ENCODE peak calls at places on chromosomes 1 and 21, in seven cellular contexts. Y, B, Q, D, I, L and W are unnamed samples.

GRCh38 chr1:241660424-241660972 is 8.4 kb downstream of the WDR64 start:
- DNase-seq in Y (no peak), B (no peak), Q (no peak), D (no peak), I (no peak), L (no peak), W (no peak)

GRCh38 chr1:176517484-176517883 is 54.5 kb downstream of the PAPPA2 start:
- DNase-seq in Y (peak; percentile 2), B (no peak), Q (no peak), D (peak; percentile 20), I (peak; percentile 58), L (no peak), W (peak; percentile 85)

GRCh38 chr1:20318971-20319370 is 28.3 kb downstream of the VWA5B1 start:
- DNase-seq in Y (no peak), B (no peak), Q (no peak), D (no peak), I (no peak), L (no peak), W (peak; percentile 24)

GRCh38 chr1:220999872-221000863 is 120.9 kb downstream of the HLX start:
- DNase-seq in Y (no peak), B (peak; percentile 24), Q (no peak), D (peak; percentile 49), I (no peak), L (no peak), W (peak; percentile 20)

GRCh38 chr1:209673631-209674417 is 1.4 kb upstream of the G0S2 start:
- DNase-seq in Y (no peak), B (peak; percentile 41), Q (no peak), D (no peak), I (no peak), L (no peak), W (no peak)

GRCh38 chr1:147773215-147773715 is 12.9 kb upstream of the GJA5 start:
- DNase-seq in Y (no peak), B (no peak), Q (no peak), D (no peak), I (no peak), L (no peak), W (no peak)

GRCh38 chr1:25913166-25913565 is 6.9 kb upstream of the STMN1 start:
- DNase-seq in Y (no peak), B (no peak), Q (no peak), D (no peak), I (no peak), L (no peak), W (no peak)

GRCh38 chr1:164577291-164577690 is 18.3 kb downstream of the PBX1 start:
- DNase-seq in Y (no peak), B (no peak), Q (no peak), D (no peak), I (no peak), L (no peak), W (no peak)

GRCh38 chr1:114671011-114671938 is 1.4 kb upstream of the DENND2C start:
- DNase-seq in Y (peak; percentile 7), B (no peak), Q (no peak), D (no peak), I (no peak), L (no peak), W (peak; percentile 35)

GRCh38 chr1:20361805-20362381 is 71.2 kb downstream of the VWA5B1 start:
- DNase-seq in Y (peak; percentile 50), B (peak; percentile 75), Q (peak; percentile 68), D (peak; percentile 52), I (peak; percentile 71), L (no peak), W (peak; percentile 69)

GRCh38 chr1:52925571-52926005 is 1.5 kb upstream of the SCP2 start:
- DNase-seq in Y (no peak), B (no peak), Q (no peak), D (no peak), I (no peak), L (no peak), W (peak; percentile 26)

GRCh38 chr21:32562426-32562825 is 22.9 kb downstream of the TCP10L start:
- DNase-seq in Y (peak; percentile 71), B (no peak), Q (peak; percentile 19), D (peak; percentile 62), I (peak; percentile 55), L (peak; percentile 78), W (peak; percentile 84)

GRCh38 chr1:43206721-43207228 is 34.6 kb downstream of the CFAP57 start:
- DNase-seq in Y (peak; percentile 89), B (no peak), Q (no peak), D (peak; percentile 41), I (peak; percentile 90), L (peak; percentile 93), W (peak; percentile 64)
- H3K4me3 ChIP-seq in Y (no peak overlapping the region), B (no peak overlapping the region), Q (no peak overlapping the region), D (peak overlapping the region; percentile 7), I (no peak overlapping the region), L (peak overlapping the region; percentile 18), W (no peak overlapping the region)

DNA sequence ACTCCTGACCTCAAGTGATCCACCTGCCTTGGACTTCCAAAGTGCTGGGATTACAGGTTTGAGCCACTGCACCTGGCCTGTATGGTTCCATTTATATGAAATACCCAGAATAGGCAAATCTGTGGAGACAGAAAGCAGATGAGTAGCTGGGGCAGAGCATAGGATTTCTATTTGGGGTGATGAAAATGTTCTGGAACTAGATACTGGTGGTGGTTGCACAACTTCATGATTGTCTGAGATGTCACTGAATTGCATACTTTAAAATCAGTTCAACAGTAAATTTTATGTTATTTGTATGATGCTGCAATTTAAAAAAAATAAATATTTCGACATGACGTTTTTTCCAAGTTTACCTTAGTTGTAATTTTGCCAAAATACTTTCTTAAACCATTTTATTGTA is 23.9 kb downstream of the ITSN1 start:
- DNase-seq in Y (no peak), B (no peak), Q (no peak), D (no peak), I (no peak), L (no peak), W (peak; percentile 46)
- TF ChIP-seq CTCF in Y (no peak), B (no peak), Q (no peak), D (no peak), I (no peak), L (no peak), W (no peak)

DNA sequence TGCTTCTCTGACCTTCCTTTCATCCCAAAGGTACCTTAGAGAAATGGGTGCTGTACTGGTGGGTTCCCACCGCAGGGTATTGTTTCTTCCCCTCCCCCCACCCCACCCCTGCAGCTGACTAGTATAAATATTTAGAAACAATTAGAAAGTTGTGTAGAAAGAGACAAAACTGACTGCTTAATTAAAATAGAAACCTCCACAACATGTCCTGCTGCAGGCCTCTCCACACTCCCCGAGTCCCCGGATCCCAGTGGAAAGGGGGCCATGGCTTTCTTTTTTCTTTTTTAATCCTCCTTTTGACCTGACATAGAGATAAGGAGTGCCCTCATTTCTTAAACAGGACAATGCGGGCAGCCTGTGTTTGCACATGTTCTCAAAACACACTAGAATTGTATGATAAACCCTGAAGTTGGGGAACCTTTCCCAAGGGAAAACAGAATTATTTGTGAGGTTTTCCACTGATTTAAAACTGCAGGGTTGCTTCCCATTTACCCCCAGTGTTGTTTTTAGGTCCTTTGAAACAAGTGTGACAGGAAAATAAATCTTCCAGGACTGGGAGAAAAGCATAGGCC is 1.7 kb downstream of the RHOU start:
- DNase-seq in Y (no peak), B (no peak), Q (no peak), D (no peak), I (no peak), L (no peak), W (no peak)
- H3K4me3 ChIP-seq in Y (no peak overlapping the region), B (peak overlapping the region; percentile 80), Q (peak overlapping the region; percentile 78), D (peak overlapping the region; percentile 93), I (peak overlapping the region; percentile 74), L (no peak overlapping the region), W (no peak overlapping the region)

DNA sequence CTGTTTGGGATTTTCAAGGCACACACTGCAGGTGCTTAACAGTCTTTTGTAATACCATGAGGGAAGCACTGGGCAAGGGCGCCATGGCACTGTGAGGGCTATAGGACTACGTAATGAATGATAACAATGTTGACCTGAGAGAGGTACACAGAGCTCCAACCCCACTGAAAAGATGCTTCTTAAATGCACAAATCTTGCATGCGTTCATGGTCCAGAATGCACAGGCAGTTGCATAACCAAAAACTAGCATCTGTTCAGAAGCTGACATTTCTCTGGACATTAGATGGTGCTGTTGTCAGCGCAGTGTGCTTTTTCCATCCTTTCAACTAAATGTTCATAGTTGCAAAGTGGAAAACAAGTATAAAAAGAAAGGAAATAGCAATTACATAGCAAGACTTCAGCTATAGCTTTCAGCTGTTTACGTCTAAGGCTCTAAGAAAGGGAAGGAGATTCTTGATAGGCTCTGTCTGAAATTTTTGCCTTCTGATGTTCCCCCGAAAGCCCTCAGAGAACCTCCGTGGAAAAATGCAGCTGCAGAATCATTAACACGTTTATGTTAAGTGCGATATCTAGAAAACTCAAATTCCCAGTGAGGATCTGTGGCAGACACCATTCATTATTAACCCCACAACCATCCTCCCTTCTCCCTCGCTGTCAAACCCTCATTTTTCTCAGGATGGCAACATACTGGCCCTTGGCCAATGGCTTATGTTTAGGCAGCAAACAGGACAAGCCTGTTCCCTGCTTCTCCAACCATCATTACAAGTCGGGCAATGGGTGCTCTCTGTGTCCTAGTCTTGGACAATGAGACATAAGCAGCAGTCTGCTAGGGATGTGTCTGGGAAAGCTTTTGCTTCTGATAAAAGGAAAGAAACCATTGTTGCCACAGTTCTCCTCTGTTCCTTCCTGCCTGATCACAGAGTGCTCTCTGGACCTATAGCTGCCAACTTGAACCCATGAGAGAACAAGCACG is 8.2 kb upstream of the TARBP1 start:
- DNase-seq in Y (peak; percentile 71), B (peak; percentile 54), Q (peak; percentile 34), D (peak; percentile 32), I (peak; percentile 75), L (peak; percentile 68), W (peak; percentile 87)
- TF ChIP-seq CTCF in Y (peak; percentile 72), B (peak; percentile 42), Q (peak; percentile 87), D (peak; percentile 74), I (peak; percentile 83), L (peak; percentile 66), W (peak; percentile 89)